ENCODE peak calls at places on chromosomes 5 and 9, in four cellular contexts. R, W, V and L are unnamed samples.
A peak's percentile ranks its signal among the peaks of the same experiment; 100 is the strongest.

GRCh38 chr9:86600291-86600690 is 246.1 kb upstream of the TUT7 start:
- DNase-seq in R (no peak), W (no peak), V (no peak), L (no peak)

GRCh38 chr9:125330587-125330986 is 69.0 kb downstream of the GAPVD1 start:
- DNase-seq in W (no peak), V (no peak), R (no peak), L (no peak)

GRCh38 chr5:173963867-173964429 is 25.0 kb upstream of the C5orf47 start:
- DNase-seq in V (no peak), W (no peak), R (no peak), L (no peak)

GRCh38 chr9:116687762-116688160 is 656 bp downstream of the TRIM32 start:
- DNase-seq in V (no peak), W (no peak), R (no peak), L (no peak)

GRCh38 chr5:143355710-143356109 is 47.8 kb downstream of the NR3C1 start:
- DNase-seq in V (peak; percentile 76), W (peak; percentile 81), R (peak; percentile 74), L (peak; percentile 57)

GRCh38 chr5:125549322-125549871 is 803.0 kb upstream of the ZNF608 start:
- DNase-seq in R (no peak), W (no peak), V (no peak), L (no peak)

GRCh38 chr9:131992906-131993657 is 86.6 kb downstream of the MED27 start:
- DNase-seq in V (no peak), R (no peak), W (no peak), L (no peak)

GRCh38 chr5:95857185-95857945 is 34.8 kb upstream of the GLRX start:
- DNase-seq in W (peak; percentile 81), V (peak; percentile 93), R (peak; percentile 84), L (peak; percentile 96)

GRCh38 chr5:103474671-103475070 is 87.9 kb downstream of the NUDT12 start:
- DNase-seq in R (no peak), V (no peak), W (no peak), L (no peak)

GRCh38 chr9:136357326-136357725 is 6.2 kb downstream of the DNLZ start:
- DNase-seq in V (no peak), W (no peak), R (no peak), L (no peak)

GRCh38 chr9:33147770-33148169 is 19.4 kb downstream of the B4GALT1 start:
- DNase-seq in V (no peak), W (no peak), R (no peak), L (no peak)

GRCh38 chr5:136776022-136776927 is 410.9 kb upstream of the TRPC7 start:
- DNase-seq in W (no peak), V (no peak), R (no peak), L (no peak)

GRCh38 chr5:90410178-90410762 is 714 bp upstream of the CETN3 start:
- DNase-seq in W (no peak), V (peak; percentile 4), R (no peak), L (no peak)

GRCh38 chr5:124139477-124139876 is 607.0 kb downstream of the ZNF608 start:
- DNase-seq in R (no peak), V (no peak), W (no peak), L (no peak)

GRCh38 chr9:17332129-17332528 is 197.3 kb downstream of the CNTLN start:
- DNase-seq in W (no peak), V (no peak), R (no peak), L (no peak)

GRCh38 chr9:17330097-17330496 is 195.3 kb downstream of the CNTLN start:
- DNase-seq in V (no peak), R (no peak), W (no peak), L (no peak)
- H3K27me3 ChIP-seq in V (no peaks in the 10 kb centered on the region), R (no peaks in the 10 kb centered on the region), W (no peaks in the 10 kb centered on the region), L (no peaks in the 10 kb centered on the region)

DNA sequence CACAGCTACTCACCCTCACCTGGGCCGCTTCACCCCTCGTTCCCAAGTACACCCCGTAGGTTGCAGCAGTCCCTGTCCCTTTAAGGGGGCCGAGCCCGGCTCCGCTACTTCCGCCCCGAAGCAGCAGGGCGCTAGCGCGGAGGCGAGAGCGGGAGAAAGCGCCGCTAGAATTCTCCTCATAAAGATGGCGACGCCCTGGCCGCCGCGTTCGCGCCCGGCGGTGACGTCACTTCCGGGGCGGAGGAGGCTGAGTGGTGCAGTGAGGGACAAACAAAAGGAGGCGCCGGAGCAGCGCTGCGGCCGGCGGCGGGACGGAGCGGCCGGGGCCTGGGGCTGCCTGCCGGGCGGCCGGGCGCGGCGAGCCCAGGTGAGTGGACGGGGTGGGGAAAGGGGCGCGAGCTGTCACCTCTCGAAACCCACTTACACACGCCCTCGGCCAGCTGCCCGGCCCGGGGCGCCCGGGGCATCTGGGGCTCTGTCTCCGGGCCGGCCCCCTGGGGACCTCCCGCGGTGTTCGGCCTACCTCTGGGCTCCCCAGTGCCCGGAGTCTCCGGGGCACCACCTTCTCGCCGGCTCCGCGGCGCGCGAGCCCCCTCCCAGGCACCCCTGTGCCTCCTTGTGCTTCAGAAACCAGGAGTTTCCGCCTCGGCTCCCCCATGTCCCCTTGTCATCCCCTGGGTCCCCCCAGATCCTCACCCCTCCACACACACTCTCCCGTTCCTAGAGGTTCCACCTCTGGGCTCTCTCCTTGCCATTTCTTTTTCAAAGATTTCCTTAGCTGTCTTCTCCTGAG is at the start of the genes KYAT1 and LRRC8A:
- DNase-seq in V (peak; percentile 92), R (peak; percentile 98), W (peak; percentile 98), L (peak; percentile 99)
- TF ChIP-seq POLR2A in V (peak; percentile 67), R (no peak), W (no peak), L (peak; percentile 96)

GRCh38 chr5:114458726-114459125 is 96.9 kb downstream of the KCNN2 start:
- DNase-seq in R (no peak), W (no peak), V (no peak), L (no peak)
- H3K27me3 ChIP-seq in R (no peaks in the 10 kb centered on the region), W (peaks cover 12% of the 10 kb centered on the region), V (no peaks in the 10 kb centered on the region), L (no peaks in the 10 kb centered on the region)

DNA sequence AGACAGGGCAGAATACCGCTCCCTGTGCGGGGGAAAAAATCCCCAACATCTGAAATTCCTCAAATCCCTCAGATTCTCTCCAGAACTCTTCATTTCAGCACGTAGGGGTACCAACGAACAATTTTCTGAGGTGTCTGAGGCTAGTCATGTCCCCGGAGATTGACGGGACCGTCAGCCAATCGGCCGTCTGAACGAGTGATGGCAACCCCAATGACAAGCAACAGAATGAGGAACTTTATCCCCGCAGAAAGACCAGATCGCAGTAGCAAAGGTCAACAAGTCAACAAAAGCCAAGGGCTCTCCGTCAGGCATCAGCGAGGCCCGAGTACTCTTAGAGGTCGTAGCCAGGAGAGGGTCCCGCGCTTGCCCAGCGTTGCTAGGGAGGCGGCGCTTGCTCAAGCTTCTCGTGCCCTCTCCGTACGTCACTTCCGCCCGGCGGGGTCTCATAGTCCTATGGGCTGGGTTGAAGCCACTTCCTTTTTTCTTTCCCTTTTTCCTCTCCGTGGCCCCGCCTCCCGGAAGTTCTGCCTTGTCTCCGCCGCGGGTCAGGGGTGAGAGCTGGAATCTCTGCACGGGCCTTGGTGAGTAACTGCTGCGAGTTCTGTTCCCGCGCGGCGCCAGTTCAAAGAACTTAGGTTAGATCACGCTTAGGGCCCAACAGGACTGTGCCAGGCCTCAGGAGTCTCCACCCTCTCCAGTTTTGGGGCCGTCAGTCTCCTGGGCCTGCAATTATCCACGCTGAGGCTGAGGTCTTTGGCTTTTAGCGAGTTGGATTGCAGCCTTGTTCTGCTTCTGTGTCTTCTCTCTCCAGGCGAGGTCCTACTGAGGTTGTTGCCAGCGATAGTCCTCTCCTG is at the start of gene RNF20:
- DNase-seq in W (peak; percentile 100), V (peak; percentile 99), R (peak; percentile 100), L (peak; percentile 100)
- TF ChIP-seq POLR2A in W (no peak), V (peak; percentile 45), R (no peak), L (peak; percentile 52)